ENCODE peak calls at places on chromosomes 11 and 22, in five cellular contexts. M is fibroblast of lung, Z is endodermal cell, D is mesenchymal stem cell, B is K562. A is an unnamed sample.

GRCh38 chr22:48253573-48253972 is 1491.1 kb downstream of the TBC1D22A start:
- DNase-seq in M (no peak), Z (peak), D (no peak), B (no peak), A (no peak)

GRCh38 chr11:61828629-61829407 is 718 bp downstream of the FADS2 start:
- DNase-seq in Z (peak), M (peak), B (no peak), D (peak), A (peak)

GRCh38 chr11:36455658-36456111 is 54.4 kb downstream of the TRAF6 start:
- DNase-seq in Z (peak), B (no peak), M (peak), D (peak), A (peak)

GRCh38 chr11:45527898-45528297 is 137.5 kb downstream of the CHST1 start:
- DNase-seq in Z (no peak), M (no peak), B (no peak), D (no peak), A (no peak)

GRCh38 chr22:23270212-23270733 is 90.0 kb downstream of the BCR start:
- DNase-seq in D (peak), Z (no peak), B (no peak), M (no peak), A (no peak)

GRCh38 chr11:94543695-94544581 is at the start of gene FUT4:
- DNase-seq in D (peak), B (peak), M (peak), Z (peak), A (peak)

GRCh38 chr11:326592-326841 is 5.9 kb upstream of the IFITM3 start:
- DNase-seq in M (no peak), D (no peak), B (no peak), Z (peak), A (no peak)

GRCh38 chr22:45881524-45881875 is 95.5 kb downstream of the WNT7B start:
- DNase-seq in D (no peak), B (no peak), Z (peak), M (no peak), A (peak)

GRCh38 chr11:61923166-61924015 is 6.0 kb upstream of the RAB3IL1 start:
- DNase-seq in D (peak), B (peak), M (peak), Z (peak), A (peak)

GRCh38 chr11:18071098-18071705 is 25.1 kb upstream of the TPH1 start:
- DNase-seq in B (no peak), D (no peak), M (no peak), Z (no peak), A (no peak)

GRCh38 chr22:46143491-46144147 is 6.7 kb upstream of the PPARA start:
- DNase-seq in D (no peak), M (no peak), Z (peak), B (no peak), A (peak)

GRCh38 chr11:7418916-7419315 is 66.4 kb upstream of the OLFML1 start:
- DNase-seq in Z (no peak), M (no peak), B (no peak), D (no peak), A (no peak)

GRCh38 chr11:8265681-8266241 is 2.1 kb upstream of the LMO1 start:
- DNase-seq in B (peak), D (no peak), Z (peak), M (no peak), A (peak)

GRCh38 chr22:43006753-43007152 is 8.2 kb downstream of the PACSIN2 start:
- DNase-seq in M (peak), Z (no peak), D (no peak), B (no peak), A (peak)

GRCh38 chr11:34756591-34756990 is 135.7 kb downstream of the EHF start:
- DNase-seq in B (no peak), M (no peak), D (no peak), Z (no peak), A (no peak)

GRCh38 chr11:60972182-60973030 is 926 bp downstream of the CD6 start:
- DNase-seq in D (no peak), Z (peak), M (no peak), B (no peak), A (no peak)

GRCh38 chr11:69155302-69156198 is at the start of gene SMIM38:
- DNase-seq in Z (no peak), D (no peak), B (peak), M (no peak), A (no peak)
- H3K4me3 ChIP-seq in Z (no peak), D (no peak), B (peak), M (no peak), A (no peak)

GRCh38 chr22:27238935-27239510 is 562.5 kb downstream of the MN1 start:
- DNase-seq in Z (no peak), B (peak), D (peak), M (peak), A (peak)
- H3K9ac ChIP-seq in Z (no peak), B (no peak), D (no peak), M (no peak), A (no peak)

DNA sequence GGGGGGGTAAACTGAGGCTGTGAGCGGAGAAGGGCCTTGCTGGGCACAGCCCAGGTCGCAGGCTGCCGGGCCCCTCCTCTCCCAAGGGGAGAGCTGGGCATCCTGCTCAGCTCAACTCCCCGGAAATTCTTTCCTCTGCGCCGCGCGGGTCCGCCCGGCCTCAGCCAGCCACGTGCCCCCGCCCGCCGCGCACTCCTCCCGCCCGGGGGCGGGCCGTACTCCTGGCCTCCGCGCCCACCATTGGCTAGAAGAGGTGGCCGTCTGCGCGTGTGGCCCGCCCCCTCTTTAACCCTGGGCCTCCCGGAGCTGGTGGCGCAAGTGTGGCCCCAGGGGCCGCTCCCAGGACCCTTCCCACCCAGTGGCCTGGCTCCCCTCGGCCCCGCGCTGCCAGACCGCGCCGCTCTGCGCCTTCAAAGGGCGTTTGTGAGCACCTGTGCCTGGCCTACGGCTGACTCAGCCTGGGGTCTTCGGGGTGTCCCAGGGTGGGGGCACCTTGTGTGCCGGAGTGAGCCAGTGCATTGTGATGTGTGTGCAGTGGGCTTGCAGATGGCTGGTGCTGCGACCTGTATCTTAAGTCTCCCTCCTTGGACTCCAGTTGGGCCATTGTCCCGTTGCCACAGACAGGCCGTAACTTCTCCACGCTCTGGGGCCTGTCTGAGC is 2.0 kb downstream of the MRGPRF start:
- DNase-seq in M (peak), D (peak), B (peak), Z (peak), A (peak)
- H3K27ac ChIP-seq in M (peak), D (no peak), B (no peak), Z (no peak), A (peak)

DNA sequence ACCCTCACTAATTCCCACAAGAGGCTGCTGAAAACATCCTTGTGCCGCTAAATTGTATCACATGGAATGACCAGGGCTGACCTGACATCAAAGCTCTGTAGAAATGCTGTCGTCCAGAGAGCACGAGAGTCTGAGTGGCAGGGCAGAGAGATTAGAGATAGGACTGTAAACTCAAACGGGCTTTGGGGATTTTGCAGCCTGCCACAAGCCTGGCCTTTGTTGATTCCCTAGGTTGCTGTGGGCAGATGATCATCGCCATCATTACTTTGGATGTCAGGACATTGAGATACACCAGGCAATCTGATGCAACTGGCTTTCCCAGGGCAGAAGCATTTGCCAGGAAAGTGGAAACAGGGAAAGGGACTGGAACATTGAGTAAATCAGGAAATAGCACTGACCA is 131.6 kb downstream of the ETS1 start:
- DNase-seq in M (no peak), D (peak), Z (no peak), B (no peak), A (no peak)
- H3K4me3 ChIP-seq in M (no peak), D (no peak), Z (no peak), B (no peak), A (no peak)

A was measured in kidney.